ENCODE peak calls at places on chromosomes 13 and 19, in four cellular contexts. One of them, this sample, is unnamed. For H3K4me1, the result is how much of the 10 kb centered on the place peaks cover.

GRCh38 chr19:45852145-45852750 is 10.7 kb downstream of the SYMPK start:
- DNase-seq in cardiac muscle cell: no peak
- DNase-seq in CD8-positive, alpha-beta T cell: no peak
- DNase-seq in left ventricle myocardium inferior: no peak
- DNase-seq in this sample: no peak

GRCh38 chr13:113928701-113929627 is 44.9 kb downstream of the C13orf46 start:
- DNase-seq in cardiac muscle cell: peak
- DNase-seq in CD8-positive, alpha-beta T cell: no peak
- DNase-seq in left ventricle myocardium inferior: peak
- DNase-seq in this sample: peak

GRCh38 chr13:46748300-46748699 is 48.7 kb downstream of the ESD start:
- DNase-seq in CD8-positive, alpha-beta T cell: no peak
- DNase-seq in left ventricle myocardium inferior: no peak
- DNase-seq in cardiac muscle cell: no peak
- DNase-seq in this sample: no peak

GRCh38 chr19:19324059-19324755 is 3.6 kb downstream of the MAU2 start:
- DNase-seq in left ventricle myocardium inferior: no peak
- DNase-seq in CD8-positive, alpha-beta T cell: no peak
- DNase-seq in cardiac muscle cell: no peak
- DNase-seq in this sample: no peak

GRCh38 chr19:55640043-55640576 is 692 bp upstream of the ZNF580 start:
- DNase-seq in left ventricle myocardium inferior: peak
- DNase-seq in cardiac muscle cell: peak
- DNase-seq in CD8-positive, alpha-beta T cell: peak
- DNase-seq in this sample: peak

GRCh38 chr13:34114581-34114980 is 296.6 kb downstream of the RFC3 start:
- DNase-seq in left ventricle myocardium inferior: no peak
- DNase-seq in CD8-positive, alpha-beta T cell: no peak
- DNase-seq in cardiac muscle cell: no peak
- DNase-seq in this sample: no peak

GRCh38 chr19:1079566-1080111 is 12.7 kb downstream of the ARHGAP45 start:
- DNase-seq in CD8-positive, alpha-beta T cell: peak
- DNase-seq in cardiac muscle cell: no peak
- DNase-seq in left ventricle myocardium inferior: no peak
- DNase-seq in this sample: no peak

GRCh38 chr19:23972161-23972560 is 57.5 kb downstream of the ZNF726 start:
- DNase-seq in CD8-positive, alpha-beta T cell: no peak
- DNase-seq in cardiac muscle cell: no peak
- DNase-seq in left ventricle myocardium inferior: no peak
- DNase-seq in this sample: no peak

GRCh38 chr13:72504026-72504925 is 223.2 kb downstream of the MZT1 start:
- DNase-seq in CD8-positive, alpha-beta T cell: no peak
- DNase-seq in left ventricle myocardium inferior: no peak
- DNase-seq in cardiac muscle cell: no peak
- DNase-seq in this sample: no peak

GRCh38 chr19:43634516-43634876 is 5.2 kb downstream of the CADM4 start:
- DNase-seq in cardiac muscle cell: no peak
- DNase-seq in CD8-positive, alpha-beta T cell: no peak
- DNase-seq in left ventricle myocardium inferior: no peak
- DNase-seq in this sample: no peak

GRCh38 chr13:48175200-48175599 is 57.8 kb upstream of the ITM2B start:
- DNase-seq in left ventricle myocardium inferior: no peak
- DNase-seq in CD8-positive, alpha-beta T cell: no peak
- DNase-seq in cardiac muscle cell: no peak
- DNase-seq in this sample: no peak
- H3K4me1 ChIP-seq in left ventricle myocardium inferior: under half
- H3K4me1 ChIP-seq in CD8-positive, alpha-beta T cell: under half
- H3K4me1 ChIP-seq in cardiac muscle cell: under half
- H3K4me1 ChIP-seq in this sample: under half

DNA sequence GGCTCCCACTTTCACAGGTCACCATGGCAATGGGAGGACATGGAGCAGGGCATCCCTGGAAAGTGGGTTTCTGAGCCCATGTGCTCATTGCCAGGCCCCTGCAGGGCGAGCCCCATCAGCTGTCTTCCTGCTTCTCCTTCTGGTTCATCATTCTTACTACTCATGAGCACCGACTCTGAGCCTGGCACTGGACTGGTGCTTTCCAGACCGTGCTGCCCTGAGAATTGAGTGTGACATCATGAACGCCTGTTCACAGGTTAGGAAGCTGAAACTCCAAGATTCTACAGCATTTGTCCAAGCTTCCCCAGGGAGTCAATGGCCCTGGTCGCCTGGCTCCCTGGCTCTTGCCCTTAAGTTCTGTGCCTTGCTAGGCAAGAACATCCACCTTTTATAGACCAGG is 210.4 kb upstream of the ZNF536 start:
- DNase-seq in cardiac muscle cell: no peak
- DNase-seq in CD8-positive, alpha-beta T cell: no peak
- DNase-seq in left ventricle myocardium inferior: no peak
- DNase-seq in this sample: no peak
- H3K4me1 ChIP-seq in cardiac muscle cell: under half
- H3K4me1 ChIP-seq in CD8-positive, alpha-beta T cell: under half
- H3K4me1 ChIP-seq in left ventricle myocardium inferior: under half
- H3K4me1 ChIP-seq in this sample: under half

GRCh38 chr19:5129691-5130090 is 160.8 kb downstream of the KDM4B start:
- DNase-seq in left ventricle myocardium inferior: no peak
- DNase-seq in CD8-positive, alpha-beta T cell: no peak
- DNase-seq in cardiac muscle cell: no peak
- DNase-seq in this sample: no peak
- H3K4me1 ChIP-seq in left ventricle myocardium inferior: under half
- H3K4me1 ChIP-seq in CD8-positive, alpha-beta T cell: under half
- H3K4me1 ChIP-seq in cardiac muscle cell: half or more
- H3K4me1 ChIP-seq in this sample: half or more

GRCh38 chr19:47227347-47228167 is 3.4 kb downstream of the BBC3 start:
- DNase-seq in cardiac muscle cell: peak
- DNase-seq in left ventricle myocardium inferior: peak
- DNase-seq in CD8-positive, alpha-beta T cell: peak
- DNase-seq in this sample: peak

GRCh38 chr19:47229674-47230121 is 1.3 kb downstream of the BBC3 start:
- DNase-seq in left ventricle myocardium inferior: no peak
- DNase-seq in cardiac muscle cell: no peak
- DNase-seq in CD8-positive, alpha-beta T cell: no peak
- DNase-seq in this sample: peak

GRCh38 chr19:47228937-47229673 is 1.9 kb downstream of the BBC3 start:
- DNase-seq in cardiac muscle cell: no peak
- DNase-seq in CD8-positive, alpha-beta T cell: peak
- DNase-seq in left ventricle myocardium inferior: no peak
- DNase-seq in this sample: peak

GRCh38 chr19:47226426-47227346 is 4.3 kb downstream of the BBC3 start:
- DNase-seq in CD8-positive, alpha-beta T cell: peak
- DNase-seq in cardiac muscle cell: peak
- DNase-seq in left ventricle myocardium inferior: peak
- DNase-seq in this sample: peak

GRCh38 chr19:47228168-47228936 is 2.6 kb downstream of the BBC3 start:
- DNase-seq in CD8-positive, alpha-beta T cell: peak
- DNase-seq in left ventricle myocardium inferior: peak
- DNase-seq in cardiac muscle cell: no peak
- DNase-seq in this sample: peak
- H3K4me1 ChIP-seq in CD8-positive, alpha-beta T cell: under half
- H3K4me1 ChIP-seq in left ventricle myocardium inferior: half or more
- H3K4me1 ChIP-seq in cardiac muscle cell: under half
- H3K4me1 ChIP-seq in this sample: under half